ENCODE peak calls at places on chromosome 3, in nine cellular contexts. S, Q, Z, K, O, J, I, G and X are unnamed samples.

GRCh38 chr3:197000211-197000610 is 29.4 kb downstream of the MELTF start:
- DNase-seq in S (no peak), Q (no peak), Z (no peak), K (no peak), O (peak), J (no peak), I (no peak), G (no peak), X (no peak)

GRCh38 chr3:11535207-11535960 is 108.3 kb downstream of the VGLL4 start:
- DNase-seq in S (no peak), Q (no peak), Z (no peak), K (no peak), O (no peak), J (no peak), I (no peak), G (no peak), X (no peak)

GRCh38 chr3:188179006-188179966 is 25.3 kb downstream of the LPP start:
- DNase-seq in S (no peak), Q (peak), Z (no peak), K (peak), O (no peak), J (peak), I (no peak), G (no peak), X (no peak)

GRCh38 chr3:76661527-76662250 is 378.2 kb upstream of the ROBO2 start:
- DNase-seq in S (no peak), Q (no peak), Z (no peak), K (no peak), O (no peak), J (no peak), I (no peak), G (no peak), X (no peak)

GRCh38 chr3:127751163-127751621 is 71.1 kb downstream of the MGLL start:
- DNase-seq in S (no peak), Q (no peak), Z (peak), K (peak), O (no peak), J (no peak), I (peak), G (no peak), X (no peak)

GRCh38 chr3:117603097-117603496 is 893.5 kb downstream of the TUSC7 start:
- DNase-seq in S (no peak), Q (no peak), Z (no peak), K (no peak), O (no peak), J (no peak), I (no peak), G (no peak), X (no peak)

GRCh38 chr3:186097663-186098451 is 11.0 kb downstream of the ETV5 start:
- DNase-seq in S (no peak), Q (peak), Z (peak), K (peak), O (peak), J (peak), I (peak), G (no peak), X (peak)

GRCh38 chr3:61961882-61962281 is 400.5 kb downstream of the PTPRG start:
- DNase-seq in S (no peak), Q (no peak), Z (no peak), K (no peak), O (no peak), J (no peak), I (no peak), G (no peak), X (no peak)

GRCh38 chr3:170180107-170180951 is 1.2 kb downstream of the PHC3 start:
- DNase-seq in S (no peak), Q (no peak), Z (peak), K (no peak), O (peak), J (no peak), I (no peak), G (no peak), X (no peak)

GRCh38 chr3:25171118-25171912 is 256.7 kb upstream of the RARB start:
- DNase-seq in S (no peak), Q (no peak), Z (no peak), K (no peak), O (no peak), J (no peak), I (no peak), G (no peak), X (no peak)

GRCh38 chr3:14363976-14364375 is 38.4 kb upstream of the SLC6A6 start:
- DNase-seq in S (no peak), Q (no peak), Z (no peak), K (no peak), O (no peak), J (no peak), I (no peak), G (no peak), X (no peak)

GRCh38 chr3:127454051-127454450 is 136.5 kb downstream of the TPRA1 start:
- DNase-seq in S (no peak), Q (no peak), Z (peak), K (no peak), O (no peak), J (no peak), I (no peak), G (no peak), X (no peak)

GRCh38 chr3:32872487-32873382 is 54.9 kb downstream of the TRIM71 start:
- DNase-seq in S (no peak), Q (no peak), Z (peak), K (peak), O (no peak), J (peak), I (no peak), G (no peak), X (no peak)

GRCh38 chr3:30894521-30895289 is at the start of gene GADL1:
- DNase-seq in S (no peak), Q (peak), Z (peak), K (no peak), O (peak), J (peak), I (no peak), G (no peak), X (peak)

GRCh38 chr3:122247825-122248185 is 64.3 kb downstream of the CASR start:
- DNase-seq in S (no peak), Q (no peak), Z (no peak), K (no peak), O (no peak), J (peak), I (no peak), G (no peak), X (no peak)

GRCh38 chr3:106277731-106278130 is 408.9 kb upstream of the CBLB start:
- DNase-seq in S (no peak), Q (no peak), Z (no peak), K (no peak), O (no peak), J (peak), I (no peak), G (no peak), X (no peak)